ENCODE peak calls at places on chromosomes 13 and 19, in seven cellular contexts. C is ovary; Z is CD4-positive, alpha-beta T cell; N is H9; G is right atrium auricular region; E is pancreas; B is coronary artery. K is an unnamed sample.

GRCh38 chr13:42076309-42076713 is 27.9 kb downstream of the DGKH start:
- DNase-seq in N (no peak), C (no peak), G (no peak), Z (no peak), B (no peak), E (no peak), K (no peak)

GRCh38 chr13:35888327-35888940 is 242.7 kb downstream of the DCLK1 start:
- DNase-seq in C (no peak), G (no peak), Z (no peak), N (no peak), B (no peak), E (no peak), K (no peak)

GRCh38 chr13:75454497-75454896 is 27.5 kb downstream of the TBC1D4 start:
- DNase-seq in E (no peak), G (no peak), N (no peak), B (no peak), C (no peak), Z (no peak), K (no peak)

GRCh38 chr13:30722361-30722760 is 13.0 kb upstream of the ALOX5AP start:
- DNase-seq in G (no peak), C (no peak), B (no peak), Z (no peak), E (no peak), N (no peak), K (no peak)

GRCh38 chr19:3721900-3722442 is 13.8 kb downstream of the TJP3 start:
- DNase-seq in E (no peak), N (no peak), G (no peak), B (no peak), C (no peak), Z (no peak), K (no peak)

GRCh38 chr13:49214917-49215376 is 5.2 kb upstream of the MLNR start:
- DNase-seq in N (peak), C (no peak), G (no peak), E (peak), B (no peak), Z (peak), K (no peak)

GRCh38 chr13:94548382-94549240 is 47.3 kb downstream of the TGDS start:
- DNase-seq in E (peak), B (peak), N (peak), G (peak), Z (peak), C (peak), K (no peak)

GRCh38 chr13:48776396-48776795 is 122.7 kb downstream of the CYSLTR2 start:
- DNase-seq in E (no peak), G (no peak), B (no peak), C (no peak), Z (no peak), N (no peak), K (no peak)

GRCh38 chr13:104143760-104144406 is 1077.7 kb upstream of the SLC10A2 start:
- DNase-seq in N (peak), Z (no peak), B (no peak), E (no peak), C (no peak), G (no peak), K (no peak)

GRCh38 chr19:42143341-42144234 is 11.3 kb upstream of the POU2F2 start:
- DNase-seq in Z (no peak), N (peak), E (no peak), C (no peak), B (no peak), G (no peak), K (no peak)

GRCh38 chr13:40064723-40065122 is 409.3 kb downstream of the COG6 start:
- DNase-seq in B (no peak), Z (no peak), G (no peak), C (no peak), N (no peak), E (no peak), K (no peak)

GRCh38 chr13:44317752-44318550 is 55.7 kb upstream of the SERP2 start:
- DNase-seq in G (no peak), N (no peak), Z (no peak), C (no peak), B (no peak), E (no peak), K (peak)

GRCh38 chr13:40624338-40624737 is 42.1 kb downstream of the FOXO1 start:
- DNase-seq in G (no peak), N (no peak), C (no peak), B (no peak), E (no peak), Z (no peak), K (no peak)

GRCh38 chr13:83325454-83325853 is 556.8 kb downstream of the SLITRK1 start:
- DNase-seq in B (no peak), Z (no peak), E (no peak), C (no peak), G (no peak), N (no peak), K (no peak)

GRCh38 chr19:15200575-15201364 is at the start of gene NOTCH3:
- DNase-seq in N (peak), E (no peak), C (peak), B (no peak), G (no peak), Z (no peak), K (no peak)

GRCh38 chr19:35671818-35672217 is 5.5 kb downstream of the UPK1A start:
- DNase-seq in C (no peak), N (no peak), E (no peak), Z (no peak), G (no peak), B (no peak), K (no peak)

GRCh38 chr19:33273065-33273736 is 29.1 kb downstream of the CEBPA start:
- DNase-seq in G (no peak), N (no peak), B (no peak), Z (no peak), E (no peak), C (no peak), K (no peak)

GRCh38 chr13:64723735-64724134 is 2506.4 kb downstream of the PCDH9 start:
- DNase-seq in G (no peak), N (no peak), Z (no peak), E (no peak), C (no peak), B (no peak), K (no peak)

GRCh38 chr19:5192568-5192967 is 148.0 kb downstream of the PTPRS start:
- DNase-seq in C (no peak), N (peak), B (no peak), E (no peak), Z (no peak), G (no peak), K (no peak)

GRCh38 chr13:108961542-108962125 is 332.2 kb downstream of the MYO16 start:
- DNase-seq in C (no peak), B (no peak), G (no peak), N (no peak), Z (no peak), E (no peak), K (no peak)

GRCh38 chr13:101512650-101513049 is 60.2 kb downstream of the ITGBL1 start:
- DNase-seq in G (no peak), Z (no peak), B (no peak), N (no peak), C (no peak), E (no peak), K (no peak)
- TF ChIP-seq CTCF in G (no peak), Z (no peak), B (no peak), N (no peak), C (no peak), E (no peak), K (no peak)

GRCh38 chr13:99577934-99578917 is 77.0 kb downstream of the TM9SF2 start:
- DNase-seq in C (peak), Z (no peak), B (no peak), G (no peak), N (no peak), E (no peak), K (no peak)
- TF ChIP-seq CTCF in C (peak), Z (no peak), B (no peak), G (no peak), N (peak), E (no peak), K (peak)

GRCh38 chr19:37906868-37907734 is at the start of gene SIPA1L3:
- DNase-seq in G (peak), Z (peak), N (peak), B (peak), E (peak), C (peak), K (peak)
- TF ChIP-seq CTCF in G (no peak), Z (no peak), N (no peak), B (no peak), E (no peak), C (no peak), K (no peak)

DNA sequence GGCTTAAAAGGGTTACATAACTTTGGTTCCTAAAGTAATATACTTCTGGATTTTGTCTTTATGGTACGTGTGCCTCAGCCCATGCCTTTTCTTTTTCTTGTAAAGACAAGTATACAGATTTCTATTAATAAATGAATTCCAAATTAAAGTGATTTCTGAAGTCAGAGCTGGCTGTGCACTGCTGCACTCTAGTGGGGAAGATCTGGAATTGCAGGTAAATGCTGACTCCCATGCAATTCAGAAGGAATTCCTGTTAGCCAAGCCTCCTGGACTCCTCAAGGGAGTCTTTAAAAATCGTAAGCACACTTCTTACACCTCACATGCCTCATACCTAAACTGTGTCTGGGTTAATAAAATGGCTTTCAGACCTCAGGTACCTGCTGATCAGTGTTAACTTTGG is 118.4 kb upstream of the SLC7A1 start:
- DNase-seq in C (no peak), N (no peak), E (no peak), G (no peak), B (peak), Z (no peak), K (no peak)
- TF ChIP-seq CTCF in C (no peak), N (peak), E (peak), G (no peak), B (no peak), Z (peak), K (peak)

GRCh38 chr19:46076031-46076880 is 35.5 kb upstream of the IGFL4 start:
- DNase-seq in E (no peak), Z (no peak), G (no peak), N (no peak), B (no peak), C (no peak), K (no peak)
- TF ChIP-seq CTCF in E (no peak), Z (no peak), G (no peak), N (peak), B (no peak), C (no peak), K (no peak)

DNA sequence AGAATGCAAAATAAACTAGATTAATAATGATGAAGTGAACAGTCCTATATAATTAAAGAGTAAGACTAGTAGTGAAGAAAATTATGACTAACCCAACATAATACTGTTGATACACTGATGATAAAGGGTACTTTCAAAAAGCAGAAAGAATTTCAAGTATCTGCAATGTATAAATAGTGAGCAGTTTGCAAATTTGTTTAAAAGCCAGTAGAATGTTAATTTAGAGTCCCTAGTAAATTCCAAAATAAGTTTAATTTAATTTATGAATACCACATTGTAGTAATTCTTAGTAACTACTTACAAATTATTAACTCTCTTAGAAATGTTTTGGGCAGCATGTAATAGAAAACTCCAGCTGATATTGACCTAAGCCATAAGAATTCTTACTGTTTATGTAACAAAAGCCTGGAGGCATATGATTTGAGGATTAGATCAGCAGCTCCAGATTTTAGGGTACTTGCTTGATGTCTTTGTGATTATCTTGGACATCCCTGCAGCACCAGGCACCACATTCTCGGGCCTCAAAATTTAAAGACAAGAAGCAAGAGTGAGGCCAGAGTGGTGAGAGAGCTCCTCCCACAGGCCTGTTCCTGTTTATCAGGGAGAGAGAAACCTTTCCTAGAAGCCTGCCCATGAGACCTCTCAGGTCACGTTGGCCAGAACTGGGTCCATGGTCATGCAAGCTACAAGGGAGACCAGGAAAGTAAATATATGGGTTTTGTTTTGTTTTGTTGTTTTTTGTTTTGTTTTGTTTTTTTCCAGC is 67.6 kb upstream of the TDRD3 start:
- DNase-seq in Z (no peak), G (no peak), N (peak), C (no peak), E (peak), B (no peak), K (no peak)
- TF ChIP-seq CTCF in Z (no peak), G (no peak), N (peak), C (no peak), E (no peak), B (no peak), K (peak)

DNA sequence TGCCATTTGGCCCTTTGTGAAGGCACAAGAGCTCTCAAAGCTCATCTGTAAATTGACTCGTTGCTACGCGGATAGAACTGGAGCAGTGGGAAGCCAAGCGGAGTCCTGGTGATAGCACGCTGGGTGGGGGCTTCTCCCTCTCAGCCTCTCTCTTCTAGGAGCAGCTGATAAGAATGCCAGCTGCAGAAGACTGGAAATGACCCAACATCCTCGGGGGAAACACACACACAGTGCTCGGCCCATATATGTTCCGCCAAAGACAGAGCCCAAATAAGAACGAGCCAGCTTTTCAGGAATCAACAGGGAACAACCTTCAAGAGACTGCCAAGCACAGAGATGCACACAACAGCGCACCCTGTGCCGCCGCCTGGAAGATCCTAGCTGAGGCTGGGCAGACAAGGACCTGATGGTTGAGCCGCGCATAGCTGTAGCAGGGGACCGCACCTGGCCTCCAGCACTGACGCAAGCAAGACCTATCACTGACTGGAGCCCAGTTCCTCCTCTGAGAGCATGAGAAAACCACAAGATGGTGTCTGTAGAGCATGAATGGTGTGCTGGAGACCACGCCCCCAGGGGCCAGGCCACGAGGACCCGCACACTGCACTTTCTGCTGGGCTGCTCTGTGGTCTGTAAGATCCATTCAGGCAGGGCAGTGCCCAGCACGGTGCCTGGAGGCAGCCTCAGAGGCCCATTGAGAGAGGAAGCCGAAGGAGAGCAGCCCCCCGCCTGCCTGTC is 16.0 kb upstream of the SLC35E1 start:
- DNase-seq in E (peak), Z (peak), G (no peak), N (peak), B (no peak), C (no peak), K (no peak)
- TF ChIP-seq CTCF in E (no peak), Z (no peak), G (no peak), N (no peak), B (no peak), C (no peak), K (no peak)

K was measured in osteocyte.